ENCODE peak calls at places on chromosomes 1 and 21, in six cellular contexts. One of them, this sample, is unnamed.

GRCh38 chr1:24878775-24879742 is 51.0 kb downstream of the RUNX3 start:
- DNase-seq in Peyer's patch: peak; percentile 24
- DNase-seq in heart right ventricle: no peak
- DNase-seq in AG04450: peak; percentile 8
- DNase-seq in HFF-Myc: peak; percentile 7
- DNase-seq in BJ: peak; percentile 15
- DNase-seq in this sample: peak; percentile 25

GRCh38 chr21:37874481-37874880 is 41.8 kb downstream of the KCNJ6 start:
- DNase-seq in Peyer's patch: no peak
- DNase-seq in heart right ventricle: no peak
- DNase-seq in AG04450: no peak
- DNase-seq in HFF-Myc: no peak
- DNase-seq in BJ: no peak
- DNase-seq in this sample: no peak

GRCh38 chr1:201774224-201774982 is 54.6 kb upstream of the IPO9 start:
- DNase-seq in Peyer's patch: no peak
- DNase-seq in heart right ventricle: no peak
- DNase-seq in AG04450: no peak
- DNase-seq in HFF-Myc: no peak
- DNase-seq in BJ: no peak
- DNase-seq in this sample: peak; percentile 74

GRCh38 chr1:1351511-1352427 is 2.6 kb upstream of the DVL1 start:
- DNase-seq in Peyer's patch: no peak
- DNase-seq in heart right ventricle: peak; percentile 25
- DNase-seq in AG04450: no peak
- DNase-seq in HFF-Myc: no peak
- DNase-seq in BJ: no peak
- DNase-seq in this sample: peak; percentile 42

GRCh38 chr1:205261946-205262668 is 34.4 kb downstream of the TMCC2 start:
- DNase-seq in Peyer's patch: no peak
- DNase-seq in heart right ventricle: no peak
- DNase-seq in AG04450: no peak
- DNase-seq in HFF-Myc: no peak
- DNase-seq in BJ: no peak
- DNase-seq in this sample: peak; percentile 56

GRCh38 chr1:44594871-44595735 is 79.2 kb downstream of the TMEM53 start:
- DNase-seq in Peyer's patch: peak; percentile 89
- DNase-seq in heart right ventricle: peak; percentile 77
- DNase-seq in AG04450: no peak
- DNase-seq in HFF-Myc: no peak
- DNase-seq in BJ: no peak
- DNase-seq in this sample: peak; percentile 54

GRCh38 chr1:203497378-203497777 is 3.4 kb downstream of the OPTC start:
- DNase-seq in Peyer's patch: no peak
- DNase-seq in heart right ventricle: no peak
- DNase-seq in AG04450: no peak
- DNase-seq in HFF-Myc: no peak
- DNase-seq in BJ: no peak
- DNase-seq in this sample: no peak

GRCh38 chr1:226381226-226381998 is 26.5 kb downstream of the PARP1 start:
- DNase-seq in Peyer's patch: no peak
- DNase-seq in heart right ventricle: no peak
- DNase-seq in AG04450: no peak
- DNase-seq in HFF-Myc: no peak
- DNase-seq in BJ: no peak
- DNase-seq in this sample: no peak

GRCh38 chr1:89986020-89986419 is 8.9 kb upstream of the ZNF326 start:
- DNase-seq in Peyer's patch: no peak
- DNase-seq in heart right ventricle: no peak
- DNase-seq in AG04450: no peak
- DNase-seq in HFF-Myc: no peak
- DNase-seq in BJ: no peak
- DNase-seq in this sample: no peak

GRCh38 chr1:156336242-156336641 is 1.9 kb downstream of the CCT3 start:
- DNase-seq in Peyer's patch: no peak
- DNase-seq in heart right ventricle: no peak
- DNase-seq in AG04450: no peak
- DNase-seq in HFF-Myc: no peak
- DNase-seq in BJ: no peak
- DNase-seq in this sample: no peak

GRCh38 chr1:12172959-12173358 is 6.2 kb downstream of the TNFRSF1B start:
- DNase-seq in Peyer's patch: no peak
- DNase-seq in heart right ventricle: no peak
- DNase-seq in AG04450: no peak
- DNase-seq in HFF-Myc: no peak
- DNase-seq in BJ: no peak
- DNase-seq in this sample: no peak

GRCh38 chr1:72051538-72051937 is 230.8 kb downstream of the NEGR1 start:
- DNase-seq in Peyer's patch: no peak
- DNase-seq in heart right ventricle: no peak
- DNase-seq in AG04450: no peak
- DNase-seq in HFF-Myc: no peak
- DNase-seq in BJ: no peak
- DNase-seq in this sample: no peak

GRCh38 chr1:19363526-19364152 is 51.5 kb downstream of the SLC66A1 start:
- DNase-seq in Peyer's patch: peak; percentile 78
- DNase-seq in heart right ventricle: no peak
- DNase-seq in AG04450: no peak
- DNase-seq in HFF-Myc: no peak
- DNase-seq in BJ: no peak
- DNase-seq in this sample: no peak

GRCh38 chr1:207414606-207415108 is 39.5 kb upstream of the CR2 start:
- DNase-seq in Peyer's patch: peak; percentile 77
- DNase-seq in heart right ventricle: no peak
- DNase-seq in AG04450: no peak
- DNase-seq in HFF-Myc: no peak
- DNase-seq in BJ: no peak
- DNase-seq in this sample: no peak

GRCh38 chr1:198161718-198162090 is 4.9 kb downstream of the NEK7 start:
- DNase-seq in Peyer's patch: no peak
- DNase-seq in heart right ventricle: no peak
- DNase-seq in AG04450: no peak
- DNase-seq in HFF-Myc: no peak
- DNase-seq in BJ: no peak
- DNase-seq in this sample: no peak

GRCh38 chr1:231691618-231692259 is 65.1 kb downstream of the DISC1 start:
- DNase-seq in Peyer's patch: no peak
- DNase-seq in heart right ventricle: peak; percentile 21
- DNase-seq in AG04450: no peak
- DNase-seq in HFF-Myc: no peak
- DNase-seq in BJ: no peak
- DNase-seq in this sample: peak; percentile 30

GRCh38 chr1:24384251-24385090 is 29.1 kb downstream of the STPG1 start:
- DNase-seq in Peyer's patch: no peak
- DNase-seq in heart right ventricle: no peak
- DNase-seq in AG04450: no peak
- DNase-seq in HFF-Myc: no peak
- DNase-seq in BJ: no peak
- DNase-seq in this sample: peak; percentile 82

GRCh38 chr1:26189331-26189730 is 1.1 kb upstream of the CATSPER4 start:
- DNase-seq in Peyer's patch: no peak
- DNase-seq in heart right ventricle: no peak
- DNase-seq in AG04450: no peak
- DNase-seq in HFF-Myc: no peak
- DNase-seq in BJ: no peak
- DNase-seq in this sample: no peak

GRCh38 chr1:197920345-197921117 is 3.4 kb downstream of the LHX9 start:
- DNase-seq in Peyer's patch: no peak
- DNase-seq in heart right ventricle: no peak
- DNase-seq in AG04450: no peak
- DNase-seq in HFF-Myc: no peak
- DNase-seq in BJ: no peak
- DNase-seq in this sample: no peak

GRCh38 chr21:30839304-30839703 is 9.7 kb upstream of the KRTAP7-1 start:
- DNase-seq in Peyer's patch: no peak
- DNase-seq in heart right ventricle: no peak
- DNase-seq in AG04450: no peak
- DNase-seq in HFF-Myc: peak; percentile 0
- DNase-seq in BJ: no peak
- DNase-seq in this sample: no peak
- TF ChIP-seq CTCF in Peyer's patch: no peak
- TF ChIP-seq CTCF in heart right ventricle: no peak
- TF ChIP-seq CTCF in AG04450: no peak
- TF ChIP-seq CTCF in HFF-Myc: peak; percentile 15
- TF ChIP-seq CTCF in BJ: no peak
- TF ChIP-seq CTCF in this sample: no peak

DNA sequence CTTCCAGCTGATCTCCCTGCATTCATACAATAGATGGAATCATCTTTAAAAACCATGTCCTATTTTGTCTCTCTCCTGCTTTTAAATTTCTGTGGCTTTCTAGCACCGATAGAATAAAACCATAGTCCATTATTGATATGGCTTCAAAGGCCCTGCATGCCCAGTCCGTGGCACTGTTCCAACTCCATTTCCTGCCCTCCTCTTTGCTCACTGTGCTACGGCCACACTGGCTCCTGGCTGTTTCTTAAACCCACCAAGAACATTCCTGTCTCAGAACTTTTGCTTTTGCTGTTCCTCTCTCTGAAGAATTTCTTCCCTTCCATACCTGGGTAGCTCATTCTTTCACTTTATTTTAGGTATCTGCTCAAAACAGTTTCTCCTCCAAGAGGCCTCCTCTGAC is 7.2 kb downstream of the SLAMF1 start:
- DNase-seq in Peyer's patch: no peak
- DNase-seq in heart right ventricle: no peak
- DNase-seq in AG04450: no peak
- DNase-seq in HFF-Myc: no peak
- DNase-seq in BJ: no peak
- DNase-seq in this sample: peak; percentile 15
- H3K4me3 ChIP-seq in Peyer's patch: no peak overlapping the region
- H3K4me3 ChIP-seq in heart right ventricle: no peak overlapping the region
- H3K4me3 ChIP-seq in AG04450: no peak overlapping the region
- H3K4me3 ChIP-seq in HFF-Myc: no peak overlapping the region
- H3K4me3 ChIP-seq in BJ: no peak overlapping the region
- H3K4me3 ChIP-seq in this sample: no peak overlapping the region

DNA sequence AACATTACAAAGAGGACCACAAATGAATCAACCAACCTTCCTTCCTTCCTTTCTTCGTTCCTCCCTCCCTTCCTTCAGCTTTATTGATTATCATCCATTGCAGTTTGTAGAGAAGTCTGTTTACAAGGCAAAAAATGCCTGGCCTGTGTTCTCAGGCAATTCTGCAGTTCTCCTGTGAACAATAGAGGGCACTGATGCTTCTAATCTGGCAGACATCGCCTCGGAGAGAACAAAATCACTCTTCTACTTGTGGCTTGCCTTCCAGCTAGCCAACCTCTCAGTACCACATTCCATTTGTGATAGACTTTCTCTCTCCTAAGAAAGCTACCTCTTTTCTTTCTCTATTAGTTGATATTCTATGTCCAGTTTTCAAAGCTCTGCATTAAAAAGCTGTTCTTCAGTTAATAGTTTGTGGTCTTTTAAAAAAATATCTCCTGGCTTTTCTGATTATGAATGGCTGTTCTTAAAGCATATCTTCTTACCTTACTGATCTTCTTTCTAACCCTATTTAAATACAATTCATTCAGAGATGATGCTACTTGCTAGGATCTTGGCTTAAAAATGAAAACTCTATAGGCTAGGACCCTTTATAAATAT is 26.9 kb upstream of the ESRRG start:
- DNase-seq in Peyer's patch: peak; percentile 48
- DNase-seq in heart right ventricle: peak; percentile 41
- DNase-seq in AG04450: peak; percentile 11
- DNase-seq in HFF-Myc: peak; percentile 15
- DNase-seq in BJ: peak; percentile 4
- DNase-seq in this sample: peak; percentile 35
- TF ChIP-seq CTCF in Peyer's patch: no peak
- TF ChIP-seq CTCF in heart right ventricle: peak; percentile 15
- TF ChIP-seq CTCF in AG04450: peak; percentile 78
- TF ChIP-seq CTCF in HFF-Myc: peak; percentile 56
- TF ChIP-seq CTCF in BJ: peak; percentile 72
- TF ChIP-seq CTCF in this sample: peak; percentile 74

GRCh38 chr1:2528966-2529750 is 905 bp downstream of the HES5 start:
- DNase-seq in Peyer's patch: peak; percentile 69
- DNase-seq in heart right ventricle: no peak
- DNase-seq in AG04450: no peak
- DNase-seq in HFF-Myc: no peak
- DNase-seq in BJ: no peak
- DNase-seq in this sample: no peak

GRCh38 chr1:2529776-2530500 is at the start of gene HES5:
- DNase-seq in Peyer's patch: no peak
- DNase-seq in heart right ventricle: peak; percentile 43
- DNase-seq in AG04450: no peak
- DNase-seq in HFF-Myc: no peak
- DNase-seq in BJ: no peak
- DNase-seq in this sample: no peak

GRCh38 chr1:2528611-2528965 is 1.5 kb downstream of the HES5 start:
- DNase-seq in Peyer's patch: no peak
- DNase-seq in heart right ventricle: no peak
- DNase-seq in AG04450: no peak
- DNase-seq in HFF-Myc: no peak
- DNase-seq in BJ: no peak
- DNase-seq in this sample: no peak

GRCh38 chr1:2532485-2533160 is 2.6 kb upstream of the HES5 start:
- DNase-seq in Peyer's patch: no peak
- DNase-seq in heart right ventricle: no peak
- DNase-seq in AG04450: no peak
- DNase-seq in HFF-Myc: no peak
- DNase-seq in BJ: no peak
- DNase-seq in this sample: no peak

DNA sequence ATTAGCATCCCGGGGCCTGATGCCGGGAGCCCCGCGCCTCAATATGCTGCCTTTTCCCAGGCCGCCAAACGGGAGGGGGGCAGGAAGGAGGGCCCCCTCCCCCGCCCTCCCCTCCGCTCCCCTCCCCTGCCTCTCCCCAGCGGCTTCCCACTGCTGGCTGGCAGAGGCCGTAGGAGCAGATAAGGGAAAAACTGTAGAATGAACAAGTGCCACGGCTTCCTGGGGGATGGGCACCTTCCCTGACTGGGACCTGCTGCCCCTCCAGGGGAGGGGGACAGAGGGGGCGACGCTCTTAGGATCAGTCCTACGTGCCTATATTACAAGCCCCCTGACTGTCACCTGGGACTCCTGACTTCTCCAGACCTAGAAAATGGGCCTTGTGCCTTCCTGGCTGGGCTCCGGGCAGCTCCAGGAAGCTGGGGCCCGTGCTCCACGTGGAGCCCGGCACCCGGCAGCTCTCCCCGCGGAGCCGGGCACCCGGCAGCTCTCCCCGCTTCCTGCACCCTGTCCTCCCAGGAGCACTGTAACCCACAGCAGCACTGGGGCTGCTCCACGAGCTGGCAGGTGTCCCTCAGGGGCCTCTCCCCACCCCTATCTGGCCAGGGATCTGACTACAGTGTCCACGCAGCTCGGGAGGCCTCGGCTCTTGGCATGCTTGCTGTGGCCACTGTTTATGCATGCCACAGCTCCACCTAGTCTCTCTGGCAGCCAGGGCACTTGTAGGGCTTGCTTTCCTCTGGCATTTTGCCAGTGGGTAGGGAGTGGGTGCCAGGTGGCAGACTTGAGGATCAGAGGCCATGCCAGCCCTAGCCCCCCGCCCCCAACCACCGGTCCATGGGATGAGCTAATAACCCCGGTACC is 668 bp upstream of the HES5 start:
- DNase-seq in Peyer's patch: no peak
- DNase-seq in heart right ventricle: peak; percentile 41
- DNase-seq in AG04450: no peak
- DNase-seq in HFF-Myc: no peak
- DNase-seq in BJ: no peak
- DNase-seq in this sample: no peak
- H3K4me3 ChIP-seq in Peyer's patch: peak overlapping the region; percentile 54
- H3K4me3 ChIP-seq in heart right ventricle: peak overlapping the region; percentile 49
- H3K4me3 ChIP-seq in AG04450: no peak overlapping the region
- H3K4me3 ChIP-seq in HFF-Myc: no peak overlapping the region
- H3K4me3 ChIP-seq in BJ: no peak overlapping the region
- H3K4me3 ChIP-seq in this sample: no peak overlapping the region

GRCh38 chr1:32729254-32730046 is 26.9 kb upstream of the SYNC start:
- DNase-seq in Peyer's patch: no peak
- DNase-seq in heart right ventricle: no peak
- DNase-seq in AG04450: no peak
- DNase-seq in HFF-Myc: no peak
- DNase-seq in BJ: no peak
- DNase-seq in this sample: no peak
- TF ChIP-seq CTCF in Peyer's patch: no peak
- TF ChIP-seq CTCF in heart right ventricle: no peak
- TF ChIP-seq CTCF in AG04450: peak; percentile 21
- TF ChIP-seq CTCF in HFF-Myc: no peak
- TF ChIP-seq CTCF in BJ: no peak
- TF ChIP-seq CTCF in this sample: no peak